ENCODE peak calls at places on chromosomes 4 and X, in eight cellular contexts. One of them, this sample, is unnamed.

GRCh38 chr4:69032847-69033638 is 63.2 kb upstream of the UGT2B7 start:
- DNase-seq in left ventricle myocardium inferior: no peak
- DNase-seq in astrocyte: no peak
- DNase-seq in lower lobe of right lung: no peak
- DNase-seq in neural crest cell: no peak
- DNase-seq in endothelial cell: no peak
- DNase-seq in WTC11: no peak
- DNase-seq in dorsolateral prefrontal cortex: no peak
- DNase-seq in this sample: no peak

GRCh38 chr4:20297800-20298199 is 46.1 kb downstream of the SLIT2 start:
- DNase-seq in astrocyte: no peak
- DNase-seq in endothelial cell: no peak
- DNase-seq in neural crest cell: no peak
- DNase-seq in dorsolateral prefrontal cortex: no peak
- DNase-seq in lower lobe of right lung: no peak
- DNase-seq in left ventricle myocardium inferior: no peak
- DNase-seq in WTC11: no peak
- DNase-seq in this sample: no peak

GRCh38 chr4:142293536-142293935 is 552.6 kb downstream of the INPP4B start:
- DNase-seq in left ventricle myocardium inferior: no peak
- DNase-seq in WTC11: no peak
- DNase-seq in astrocyte: peak
- DNase-seq in dorsolateral prefrontal cortex: no peak
- DNase-seq in neural crest cell: no peak
- DNase-seq in endothelial cell: no peak
- DNase-seq in lower lobe of right lung: no peak
- DNase-seq in this sample: no peak

GRCh38 chr4:151948351-151949016 is 187.7 kb upstream of the GATB start:
- DNase-seq in astrocyte: peak
- DNase-seq in endothelial cell: no peak
- DNase-seq in WTC11: no peak
- DNase-seq in neural crest cell: no peak
- DNase-seq in lower lobe of right lung: no peak
- DNase-seq in left ventricle myocardium inferior: no peak
- DNase-seq in dorsolateral prefrontal cortex: no peak
- DNase-seq in this sample: no peak

GRCh38 chr4:147924604-147925412 is 192.9 kb downstream of the ARHGAP10 start:
- DNase-seq in lower lobe of right lung: no peak
- DNase-seq in WTC11: peak
- DNase-seq in left ventricle myocardium inferior: no peak
- DNase-seq in astrocyte: no peak
- DNase-seq in neural crest cell: peak
- DNase-seq in dorsolateral prefrontal cortex: no peak
- DNase-seq in endothelial cell: peak
- DNase-seq in this sample: no peak

GRCh38 chr4:108825737-108826136 is 62.9 kb upstream of the ETNPPL start:
- DNase-seq in WTC11: no peak
- DNase-seq in neural crest cell: no peak
- DNase-seq in endothelial cell: no peak
- DNase-seq in lower lobe of right lung: no peak
- DNase-seq in dorsolateral prefrontal cortex: no peak
- DNase-seq in left ventricle myocardium inferior: no peak
- DNase-seq in astrocyte: no peak
- DNase-seq in this sample: no peak

GRCh38 chr4:40193018-40193571 is 3.7 kb upstream of the RHOH start:
- DNase-seq in dorsolateral prefrontal cortex: no peak
- DNase-seq in left ventricle myocardium inferior: no peak
- DNase-seq in lower lobe of right lung: no peak
- DNase-seq in endothelial cell: no peak
- DNase-seq in neural crest cell: no peak
- DNase-seq in astrocyte: no peak
- DNase-seq in WTC11: no peak
- DNase-seq in this sample: no peak

GRCh38 chr4:62510228-62510627 is 1310.1 kb downstream of the ADGRL3 start:
- DNase-seq in WTC11: no peak
- DNase-seq in endothelial cell: no peak
- DNase-seq in astrocyte: no peak
- DNase-seq in lower lobe of right lung: no peak
- DNase-seq in left ventricle myocardium inferior: no peak
- DNase-seq in neural crest cell: no peak
- DNase-seq in dorsolateral prefrontal cortex: no peak
- DNase-seq in this sample: no peak

GRCh38 chr4:160848901-160849735 is 1314.7 kb downstream of the FSTL5 start:
- DNase-seq in lower lobe of right lung: no peak
- DNase-seq in left ventricle myocardium inferior: no peak
- DNase-seq in endothelial cell: no peak
- DNase-seq in WTC11: no peak
- DNase-seq in neural crest cell: no peak
- DNase-seq in astrocyte: peak
- DNase-seq in dorsolateral prefrontal cortex: no peak
- DNase-seq in this sample: no peak

GRCh38 chr4:67393699-67394281 is 151.5 kb downstream of the CENPC start:
- DNase-seq in neural crest cell: peak
- DNase-seq in astrocyte: peak
- DNase-seq in lower lobe of right lung: no peak
- DNase-seq in WTC11: no peak
- DNase-seq in endothelial cell: peak
- DNase-seq in dorsolateral prefrontal cortex: no peak
- DNase-seq in left ventricle myocardium inferior: no peak
- DNase-seq in this sample: peak

GRCh38 chrX:133652185-133652584 is 236.9 kb upstream of the GPC4 start:
- DNase-seq in endothelial cell: no peak
- DNase-seq in WTC11: no peak
- DNase-seq in astrocyte: no peak
- DNase-seq in left ventricle myocardium inferior: no peak
- DNase-seq in neural crest cell: no peak
- DNase-seq in dorsolateral prefrontal cortex: no peak
- DNase-seq in lower lobe of right lung: no peak
- DNase-seq in this sample: no peak

GRCh38 chr4:150944660-150945059 is 70.4 kb downstream of the LRBA start:
- DNase-seq in neural crest cell: no peak
- DNase-seq in dorsolateral prefrontal cortex: no peak
- DNase-seq in left ventricle myocardium inferior: no peak
- DNase-seq in lower lobe of right lung: no peak
- DNase-seq in endothelial cell: no peak
- DNase-seq in WTC11: no peak
- DNase-seq in astrocyte: no peak
- DNase-seq in this sample: no peak

GRCh38 chrX:40531056-40531826 is 49.5 kb upstream of the ATP6AP2 start:
- DNase-seq in astrocyte: no peak
- DNase-seq in WTC11: no peak
- DNase-seq in left ventricle myocardium inferior: no peak
- DNase-seq in endothelial cell: no peak
- DNase-seq in neural crest cell: no peak
- DNase-seq in lower lobe of right lung: no peak
- DNase-seq in dorsolateral prefrontal cortex: no peak
- DNase-seq in this sample: no peak

GRCh38 chrX:115616943-115617563 is 56.1 kb downstream of the PLS3 start:
- DNase-seq in lower lobe of right lung: no peak
- DNase-seq in astrocyte: peak
- DNase-seq in left ventricle myocardium inferior: no peak
- DNase-seq in neural crest cell: no peak
- DNase-seq in dorsolateral prefrontal cortex: no peak
- DNase-seq in WTC11: no peak
- DNase-seq in endothelial cell: no peak
- DNase-seq in this sample: no peak

GRCh38 chr4:168759321-168759720 is 250.7 kb downstream of the CBR4 start:
- DNase-seq in WTC11: no peak
- DNase-seq in endothelial cell: no peak
- DNase-seq in left ventricle myocardium inferior: no peak
- DNase-seq in dorsolateral prefrontal cortex: no peak
- DNase-seq in astrocyte: no peak
- DNase-seq in neural crest cell: no peak
- DNase-seq in lower lobe of right lung: no peak
- DNase-seq in this sample: no peak

GRCh38 chrX:48989483-48989882 is 12.6 kb downstream of the GRIPAP1 start:
- DNase-seq in lower lobe of right lung: no peak
- DNase-seq in left ventricle myocardium inferior: no peak
- DNase-seq in astrocyte: no peak
- DNase-seq in endothelial cell: no peak
- DNase-seq in dorsolateral prefrontal cortex: no peak
- DNase-seq in neural crest cell: no peak
- DNase-seq in WTC11: no peak
- DNase-seq in this sample: no peak

GRCh38 chrX:80578518-80579105 is 158.4 kb downstream of the TENT5D start:
- DNase-seq in dorsolateral prefrontal cortex: no peak
- DNase-seq in left ventricle myocardium inferior: no peak
- DNase-seq in neural crest cell: no peak
- DNase-seq in lower lobe of right lung: no peak
- DNase-seq in astrocyte: no peak
- DNase-seq in endothelial cell: no peak
- DNase-seq in WTC11: no peak
- DNase-seq in this sample: no peak
- TF ChIP-seq CTCF in dorsolateral prefrontal cortex: peak
- TF ChIP-seq CTCF in left ventricle myocardium inferior: peak
- TF ChIP-seq CTCF in neural crest cell: peak
- TF ChIP-seq CTCF in lower lobe of right lung: peak
- TF ChIP-seq CTCF in astrocyte: peak
- TF ChIP-seq CTCF in endothelial cell: peak
- TF ChIP-seq CTCF in WTC11: peak
- TF ChIP-seq CTCF in this sample: peak

DNA sequence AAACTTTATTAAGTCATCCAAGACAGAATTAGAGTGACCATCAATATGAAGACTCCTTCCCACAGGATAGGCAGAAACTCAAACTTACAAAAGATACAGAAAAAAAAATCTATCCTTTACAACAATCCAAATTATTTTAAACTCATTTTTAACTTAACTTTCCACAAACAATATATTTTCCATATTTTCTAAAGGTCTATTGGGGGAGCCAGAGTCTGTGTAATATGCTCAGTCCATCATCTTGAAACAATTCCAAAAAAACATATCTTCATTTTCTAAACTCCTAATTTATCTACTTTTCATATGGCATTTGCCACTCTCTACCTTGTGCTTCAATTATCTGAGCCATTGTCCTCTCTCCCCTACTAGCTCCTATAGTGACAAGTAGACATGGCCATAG is 378.1 kb downstream of the PDGFC start:
- DNase-seq in endothelial cell: no peak
- DNase-seq in lower lobe of right lung: no peak
- DNase-seq in dorsolateral prefrontal cortex: no peak
- DNase-seq in neural crest cell: no peak
- DNase-seq in astrocyte: no peak
- DNase-seq in left ventricle myocardium inferior: no peak
- DNase-seq in WTC11: no peak
- DNase-seq in this sample: no peak
- TF ChIP-seq CTCF in endothelial cell: no peak
- TF ChIP-seq CTCF in lower lobe of right lung: no peak
- TF ChIP-seq CTCF in dorsolateral prefrontal cortex: no peak
- TF ChIP-seq CTCF in neural crest cell: no peak
- TF ChIP-seq CTCF in astrocyte: no peak
- TF ChIP-seq CTCF in left ventricle myocardium inferior: no peak
- TF ChIP-seq CTCF in WTC11: no peak
- TF ChIP-seq CTCF in this sample: peak

GRCh38 chr4:188372051-188372450 is 232.8 kb downstream of the TRIML1 start:
- DNase-seq in astrocyte: no peak
- DNase-seq in neural crest cell: no peak
- DNase-seq in endothelial cell: no peak
- DNase-seq in lower lobe of right lung: no peak
- DNase-seq in dorsolateral prefrontal cortex: no peak
- DNase-seq in WTC11: no peak
- DNase-seq in left ventricle myocardium inferior: no peak
- DNase-seq in this sample: peak

GRCh38 chr4:188374870-188375269 is 235.6 kb downstream of the TRIML1 start:
- DNase-seq in left ventricle myocardium inferior: no peak
- DNase-seq in astrocyte: no peak
- DNase-seq in dorsolateral prefrontal cortex: no peak
- DNase-seq in WTC11: no peak
- DNase-seq in neural crest cell: no peak
- DNase-seq in endothelial cell: no peak
- DNase-seq in lower lobe of right lung: no peak
- DNase-seq in this sample: no peak

GRCh38 chr4:188370781-188371180 is 231.5 kb downstream of the TRIML1 start:
- DNase-seq in lower lobe of right lung: no peak
- DNase-seq in WTC11: no peak
- DNase-seq in left ventricle myocardium inferior: no peak
- DNase-seq in astrocyte: no peak
- DNase-seq in dorsolateral prefrontal cortex: no peak
- DNase-seq in neural crest cell: no peak
- DNase-seq in endothelial cell: no peak
- DNase-seq in this sample: no peak

DNA sequence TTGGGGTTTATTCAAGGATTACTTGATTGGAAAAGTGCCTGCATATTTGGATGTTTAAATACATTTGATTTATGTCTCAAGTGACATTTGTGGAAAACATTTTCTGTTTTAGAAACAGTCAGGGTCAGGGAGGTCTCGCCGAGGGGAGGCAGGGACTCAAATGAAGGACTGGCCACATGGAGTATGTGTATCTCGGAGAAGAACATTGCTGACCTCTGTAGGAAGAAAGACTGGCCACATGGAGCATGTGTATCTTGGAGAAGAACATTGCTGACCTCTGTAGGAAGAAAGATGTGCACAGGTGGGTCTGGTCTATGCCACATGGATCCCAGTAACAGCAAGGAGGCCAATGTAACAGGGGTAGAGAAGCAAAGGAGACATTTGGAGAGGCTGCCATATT is 233.6 kb downstream of the TRIML1 start:
- DNase-seq in left ventricle myocardium inferior: no peak
- DNase-seq in neural crest cell: no peak
- DNase-seq in WTC11: no peak
- DNase-seq in endothelial cell: no peak
- DNase-seq in lower lobe of right lung: no peak
- DNase-seq in dorsolateral prefrontal cortex: no peak
- DNase-seq in astrocyte: peak
- DNase-seq in this sample: peak
- TF ChIP-seq CTCF in left ventricle myocardium inferior: no peak
- TF ChIP-seq CTCF in neural crest cell: no peak
- TF ChIP-seq CTCF in WTC11: no peak
- TF ChIP-seq CTCF in endothelial cell: no peak
- TF ChIP-seq CTCF in lower lobe of right lung: peak
- TF ChIP-seq CTCF in dorsolateral prefrontal cortex: no peak
- TF ChIP-seq CTCF in astrocyte: no peak
- TF ChIP-seq CTCF in this sample: peak

GRCh38 chr4:42656736-42656985 is 244 bp downstream of the ATP8A1 start:
- DNase-seq in astrocyte: no peak
- DNase-seq in WTC11: no peak
- DNase-seq in dorsolateral prefrontal cortex: no peak
- DNase-seq in lower lobe of right lung: no peak
- DNase-seq in endothelial cell: no peak
- DNase-seq in neural crest cell: peak
- DNase-seq in left ventricle myocardium inferior: no peak
- DNase-seq in this sample: no peak
- TF ChIP-seq CTCF in astrocyte: no peak
- TF ChIP-seq CTCF in WTC11: no peak
- TF ChIP-seq CTCF in dorsolateral prefrontal cortex: no peak
- TF ChIP-seq CTCF in lower lobe of right lung: no peak
- TF ChIP-seq CTCF in endothelial cell: no peak
- TF ChIP-seq CTCF in neural crest cell: no peak
- TF ChIP-seq CTCF in left ventricle myocardium inferior: no peak
- TF ChIP-seq CTCF in this sample: no peak

This sample was measured in AG09319.